ENCODE peak calls at places on chromosomes 4 and X, in four cellular contexts. One of them, this sample, is unnamed.

GRCh38 chr4:106541253-106541652 is 172.7 kb upstream of the GIMD1 start:
- DNase-seq in skeletal muscle cell: peak
- DNase-seq in IMR-90: peak
- DNase-seq in AG09309: peak
- DNase-seq in this sample: no peak

GRCh38 chr4:10099521-10100325 is 16.9 kb downstream of the WDR1 start:
- DNase-seq in skeletal muscle cell: no peak
- DNase-seq in IMR-90: no peak
- DNase-seq in AG09309: no peak
- DNase-seq in this sample: no peak

GRCh38 chr4:14241574-14241973 is 614.0 kb upstream of the BOD1L1 start:
- DNase-seq in skeletal muscle cell: no peak
- DNase-seq in IMR-90: no peak
- DNase-seq in AG09309: no peak
- DNase-seq in this sample: no peak

GRCh38 chrX:386768-387575 is at the start of gene PPP2R3B:
- DNase-seq in skeletal muscle cell: peak
- DNase-seq in IMR-90: peak
- DNase-seq in AG09309: peak
- DNase-seq in this sample: peak

GRCh38 chrX:7941390-7942042 is 14.3 kb upstream of the PNPLA4 start:
- DNase-seq in skeletal muscle cell: no peak
- DNase-seq in IMR-90: peak
- DNase-seq in AG09309: no peak
- DNase-seq in this sample: no peak

GRCh38 chr4:4694296-4694772 is 152.5 kb upstream of the STX18 start:
- DNase-seq in skeletal muscle cell: no peak
- DNase-seq in IMR-90: peak
- DNase-seq in AG09309: no peak
- DNase-seq in this sample: peak

GRCh38 chr4:664713-665231 is 9.3 kb downstream of the ATP5ME start:
- DNase-seq in skeletal muscle cell: no peak
- DNase-seq in IMR-90: no peak
- DNase-seq in AG09309: no peak
- DNase-seq in this sample: peak

GRCh38 chr4:38788327-38788726 is 5.5 kb upstream of the TLR10 start:
- DNase-seq in skeletal muscle cell: no peak
- DNase-seq in IMR-90: peak
- DNase-seq in AG09309: no peak
- DNase-seq in this sample: no peak

GRCh38 chr4:69577245-69577644 is 62.2 kb downstream of the UGT2A2 start:
- DNase-seq in skeletal muscle cell: no peak
- DNase-seq in IMR-90: no peak
- DNase-seq in AG09309: no peak
- DNase-seq in this sample: no peak

GRCh38 chrX:39613508-39613921 is 484.2 kb downstream of the BCOR start:
- DNase-seq in skeletal muscle cell: no peak
- DNase-seq in IMR-90: no peak
- DNase-seq in AG09309: no peak
- DNase-seq in this sample: peak

GRCh38 chrX:133921764-133922389 is 63.5 kb downstream of the GPC3 start:
- DNase-seq in skeletal muscle cell: no peak
- DNase-seq in IMR-90: peak
- DNase-seq in AG09309: no peak
- DNase-seq in this sample: peak

GRCh38 chr4:183469327-183469726 is 24.9 kb downstream of the CDKN2AIP start:
- DNase-seq in skeletal muscle cell: no peak
- DNase-seq in IMR-90: no peak
- DNase-seq in AG09309: no peak
- DNase-seq in this sample: no peak

GRCh38 chr4:57109847-57110634 is at the start of gene IGFBP7:
- DNase-seq in skeletal muscle cell: no peak
- DNase-seq in IMR-90: no peak
- DNase-seq in AG09309: no peak
- DNase-seq in this sample: peak

GRCh38 chrX:45889471-45889870 is 655.8 kb downstream of the ZNF674 start:
- DNase-seq in skeletal muscle cell: peak
- DNase-seq in IMR-90: peak
- DNase-seq in AG09309: peak
- DNase-seq in this sample: no peak

GRCh38 chr4:121156822-121157769 is 7.0 kb downstream of the TNIP3 start:
- DNase-seq in skeletal muscle cell: no peak
- DNase-seq in IMR-90: peak
- DNase-seq in AG09309: no peak
- DNase-seq in this sample: peak

GRCh38 chrX:7120578-7121219 is 26.8 kb upstream of the STS start:
- DNase-seq in skeletal muscle cell: no peak
- DNase-seq in IMR-90: peak
- DNase-seq in AG09309: no peak
- DNase-seq in this sample: no peak

GRCh38 chr4:20253799-20254409 is 2.2 kb downstream of the SLIT2 start:
- DNase-seq in skeletal muscle cell: no peak
- DNase-seq in IMR-90: peak
- DNase-seq in AG09309: no peak
- DNase-seq in this sample: peak

GRCh38 chr4:28879900-28880299 is 1840.3 kb upstream of the PCDH7 start:
- DNase-seq in skeletal muscle cell: no peak
- DNase-seq in IMR-90: no peak
- DNase-seq in AG09309: no peak
- DNase-seq in this sample: no peak

GRCh38 chr4:112770111-112770510 is 133.2 kb downstream of the LARP7 start:
- DNase-seq in skeletal muscle cell: no peak
- DNase-seq in IMR-90: no peak
- DNase-seq in AG09309: no peak
- DNase-seq in this sample: no peak

GRCh38 chr4:37685726-37686372 is 327 bp downstream of the RELL1 start:
- DNase-seq in skeletal muscle cell: no peak
- DNase-seq in IMR-90: peak
- DNase-seq in AG09309: no peak
- DNase-seq in this sample: peak

GRCh38 chr4:128565565-128566186 is 243.8 kb upstream of the JADE1 start:
- DNase-seq in skeletal muscle cell: no peak
- DNase-seq in IMR-90: no peak
- DNase-seq in AG09309: no peak
- DNase-seq in this sample: peak

DNA sequence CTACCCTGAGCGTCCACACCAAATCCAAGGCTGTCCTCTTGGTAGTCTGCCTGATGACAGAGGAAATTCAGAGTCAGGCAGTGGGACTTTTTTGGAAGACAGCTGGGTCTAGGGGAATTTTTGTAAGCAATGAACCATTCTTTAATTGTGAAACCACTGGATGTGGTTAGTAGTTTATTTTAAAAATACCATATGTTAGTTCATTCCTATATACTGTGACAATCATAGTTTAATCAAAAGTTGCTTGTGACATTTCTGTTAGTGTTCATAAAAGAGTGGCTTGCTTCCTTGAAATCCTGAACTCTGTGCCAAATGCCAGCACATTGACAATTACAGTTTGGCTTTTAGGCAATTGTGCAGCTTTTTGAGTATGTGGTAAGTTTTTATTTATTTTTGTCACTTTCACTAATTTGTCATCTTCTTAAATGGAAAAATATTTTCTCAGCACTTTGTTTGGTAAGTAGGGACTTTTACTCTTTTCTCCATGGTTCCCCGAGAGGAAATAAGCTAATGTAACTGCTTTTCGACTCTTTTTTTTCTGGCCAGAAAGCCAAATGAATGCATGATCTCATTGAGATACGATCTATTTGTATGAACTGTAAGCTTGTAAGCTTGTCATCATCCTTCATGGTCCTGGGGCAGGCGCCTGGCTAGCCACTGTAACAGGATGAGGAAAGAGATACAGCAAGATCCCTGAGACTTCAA is 72.6 kb upstream of the SLC4A4 start:
- DNase-seq in skeletal muscle cell: peak
- DNase-seq in IMR-90: peak
- DNase-seq in AG09309: peak
- DNase-seq in this sample: no peak
- H3K4me3 ChIP-seq in skeletal muscle cell: no peak
- H3K4me3 ChIP-seq in IMR-90: no peak
- H3K4me3 ChIP-seq in AG09309: no peak
- H3K4me3 ChIP-seq in this sample: no peak

GRCh38 chr4:173504181-173504503 is 25.9 kb downstream of the HAND2 start:
- DNase-seq in skeletal muscle cell: no peak
- DNase-seq in IMR-90: no peak
- DNase-seq in AG09309: no peak
- DNase-seq in this sample: no peak

GRCh38 chr4:173500841-173501591 is 29.0 kb downstream of the HAND2 start:
- DNase-seq in skeletal muscle cell: no peak
- DNase-seq in IMR-90: no peak
- DNase-seq in AG09309: no peak
- DNase-seq in this sample: no peak

GRCh38 chr4:173499568-173500535 is 30.2 kb downstream of the HAND2 start:
- DNase-seq in skeletal muscle cell: no peak
- DNase-seq in IMR-90: no peak
- DNase-seq in AG09309: no peak
- DNase-seq in this sample: no peak

GRCh38 chr4:173503330-173504180 is 26.5 kb downstream of the HAND2 start:
- DNase-seq in skeletal muscle cell: no peak
- DNase-seq in IMR-90: no peak
- DNase-seq in AG09309: no peak
- DNase-seq in this sample: no peak

DNA sequence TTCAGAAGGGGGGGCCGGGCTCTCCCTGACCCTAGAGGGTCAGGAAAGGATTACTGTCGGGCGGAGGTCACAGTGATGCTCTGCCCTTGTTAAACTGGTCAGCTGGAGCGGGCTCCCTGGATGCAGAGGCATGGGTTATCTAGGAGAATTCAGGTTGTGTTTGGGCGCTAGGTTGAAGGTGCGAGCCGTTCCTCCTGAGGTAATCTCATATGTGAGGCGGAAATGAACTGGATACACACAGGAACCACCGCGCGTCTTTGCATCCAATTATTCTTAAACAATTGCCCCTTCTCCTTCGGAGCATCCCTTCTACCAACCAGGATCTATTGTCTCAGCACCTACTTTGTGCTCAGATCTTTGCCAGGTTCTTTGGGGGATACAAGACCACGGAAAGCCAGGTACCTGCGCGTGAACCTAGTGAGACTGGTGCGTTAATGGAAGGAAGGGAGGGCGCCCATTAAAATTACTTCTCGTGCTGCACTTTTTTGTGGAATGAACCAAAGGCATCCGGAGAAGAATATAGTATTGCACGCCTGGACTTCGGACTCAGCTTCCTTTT is 28.4 kb downstream of the HAND2 start:
- DNase-seq in skeletal muscle cell: no peak
- DNase-seq in IMR-90: no peak
- DNase-seq in AG09309: no peak
- DNase-seq in this sample: no peak
- H3K4me3 ChIP-seq in skeletal muscle cell: no peak
- H3K4me3 ChIP-seq in IMR-90: no peak
- H3K4me3 ChIP-seq in AG09309: no peak
- H3K4me3 ChIP-seq in this sample: no peak

GRCh38 chrX:12138366-12139313 is at the start of gene FRMPD4:
- DNase-seq in skeletal muscle cell: no peak
- DNase-seq in IMR-90: peak
- DNase-seq in AG09309: no peak
- DNase-seq in this sample: no peak
- H3K4me3 ChIP-seq in skeletal muscle cell: peak
- H3K4me3 ChIP-seq in IMR-90: peak
- H3K4me3 ChIP-seq in AG09309: peak
- H3K4me3 ChIP-seq in this sample: peak

GRCh38 chrX:13069771-13070410 is 25.5 kb upstream of the FAM9C start:
- DNase-seq in skeletal muscle cell: no peak
- DNase-seq in IMR-90: peak
- DNase-seq in AG09309: no peak
- DNase-seq in this sample: no peak
- H3K4me3 ChIP-seq in skeletal muscle cell: no peak
- H3K4me3 ChIP-seq in IMR-90: no peak
- H3K4me3 ChIP-seq in AG09309: no peak
- H3K4me3 ChIP-seq in this sample: no peak

GRCh38 chrX:153524234-153524633 is 6.8 kb downstream of the ATP2B3 start:
- DNase-seq in skeletal muscle cell: no peak
- DNase-seq in IMR-90: no peak
- DNase-seq in AG09309: no peak
- DNase-seq in this sample: no peak
- H3K4me3 ChIP-seq in skeletal muscle cell: no peak
- H3K4me3 ChIP-seq in IMR-90: no peak
- H3K4me3 ChIP-seq in AG09309: no peak
- H3K4me3 ChIP-seq in this sample: no peak